ENCODE peak calls at places on chromosomes 1 and 21, in four cellular contexts. Q is COR-L47, J is left ventricle myocardium superior, N is head of caudate nucleus. R is an unnamed sample.

GRCh38 chr21:32314806-32315205 is 16.2 kb downstream of the MRAP start:
- DNase-seq in Q (no peak), J (no peak), N (no peak), R (no peak)

GRCh38 chr1:93814059-93814794 is 64.8 kb downstream of the DNTTIP2 start:
- DNase-seq in Q (peak; percentile 40), J (no peak), N (peak; percentile 55), R (peak; percentile 53)

GRCh38 chr1:153513023-153513422 is 22.8 kb downstream of the S100A6 start:
- DNase-seq in Q (peak; percentile 15), J (no peak), N (no peak), R (no peak)

GRCh38 chr1:221794079-221794670 is 52.3 kb upstream of the DUSP10 start:
- DNase-seq in Q (no peak), J (no peak), N (no peak), R (peak; percentile 23)

GRCh38 chr1:108053291-108054023 is 88.5 kb upstream of the VAV3 start:
- DNase-seq in Q (no peak), J (no peak), N (no peak), R (no peak)

GRCh38 chr1:50422946-50423669 is at the start of gene DMRTA2:
- DNase-seq in Q (peak; percentile 48), J (no peak), N (no peak), R (no peak)

GRCh38 chr1:54355931-54356679 is 50.1 kb downstream of the SSBP3 start:
- DNase-seq in Q (no peak), J (no peak), N (no peak), R (no peak)

GRCh38 chr1:93766451-93766850 is 84.8 kb upstream of the BCAR3 start:
- DNase-seq in Q (no peak), J (no peak), N (no peak), R (no peak)

GRCh38 chr1:17438176-17438976 is 1.1 kb downstream of the RCC2 start:
- DNase-seq in Q (peak; percentile 71), J (peak; percentile 79), N (peak; percentile 70), R (no peak)

GRCh38 chr21:15826147-15826780 is 96.5 kb downstream of the USP25 start:
- DNase-seq in Q (peak; percentile 18), J (no peak), N (no peak), R (no peak)

GRCh38 chr1:115706774-115707425 is 61.6 kb downstream of the CASQ2 start:
- DNase-seq in Q (peak; percentile 52), J (no peak), N (no peak), R (peak; percentile 26)

GRCh38 chr1:207049974-207050391 is 1.0 kb downstream of the YOD1 start:
- DNase-seq in Q (peak; percentile 8), J (no peak), N (no peak), R (no peak)

GRCh38 chr1:111833334-111833733 is 77.6 kb downstream of the DDX20 start:
- DNase-seq in Q (no peak), J (no peak), N (no peak), R (no peak)

GRCh38 chr1:201119826-201120225 is 7.2 kb downstream of the ASCL5 start:
- DNase-seq in Q (peak; percentile 8), J (no peak), N (no peak), R (no peak)

GRCh38 chr1:152902676-152903075 is 5.7 kb upstream of the IVL start:
- DNase-seq in Q (no peak), J (no peak), N (no peak), R (no peak)

R was measured in AG04450.